ENCODE peak calls at places on chromosomes 3 and 15, in four cellular contexts. Y is RWPE1, I is GM10248, Q is PC-3. V is an unnamed sample.

GRCh38 chr3:38128303-38128655 is 8.6 kb downstream of the ACAA1 start:
- DNase-seq in Y (no peak), I (no peak), Q (no peak), V (no peak)

GRCh38 chr3:45817788-45818523 is 21.6 kb upstream of the SLC6A20 start:
- DNase-seq in Y (peak; percentile 79), I (no peak), Q (peak; percentile 97), V (peak; percentile 84)

GRCh38 chr15:79944625-79945024 is 26.4 kb downstream of the BCL2A1 start:
- DNase-seq in Y (no peak), I (no peak), Q (no peak), V (no peak)

GRCh38 chr3:23359116-23359515 is 156.0 kb downstream of the UBE2E2 start:
- DNase-seq in Y (no peak), I (no peak), Q (no peak), V (no peak)

GRCh38 chr3:127775398-127776109 is 46.8 kb downstream of the MGLL start:
- DNase-seq in Y (no peak), I (peak; percentile 51), Q (no peak), V (no peak)

GRCh38 chr15:90839187-90840071 is 29.0 kb upstream of the FURIN start:
- DNase-seq in Y (peak; percentile 38), I (peak; percentile 73), Q (no peak), V (peak; percentile 39)

GRCh38 chr3:177037241-177037640 is 160.0 kb downstream of the TBL1XR1 start:
- DNase-seq in Y (no peak), I (no peak), Q (no peak), V (no peak)

GRCh38 chr3:113485161-113485609 is 29.8 kb downstream of the SPICE1 start:
- DNase-seq in Y (no peak), I (no peak), Q (peak; percentile 87), V (no peak)

GRCh38 chr3:35654471-35654870 is 15.1 kb downstream of the ARPP21 start:
- DNase-seq in Y (no peak), I (no peak), Q (no peak), V (no peak)

GRCh38 chr3:123110953-123111615 is 44.3 kb downstream of the PDIA5 start:
- DNase-seq in Y (no peak), I (no peak), Q (no peak), V (no peak)

GRCh38 chr15:25244731-25245585 is 193.9 kb downstream of the UBE3A start:
- DNase-seq in Y (no peak), I (no peak), Q (no peak), V (peak; percentile 0)

GRCh38 chr3:7382293-7383033 is 521.5 kb downstream of the GRM7 start:
- DNase-seq in Y (no peak), I (no peak), Q (no peak), V (no peak)

GRCh38 chr3:129548566-129548965 is 5.6 kb downstream of the H1-8 start:
- DNase-seq in Y (no peak), I (no peak), Q (no peak), V (peak; percentile 69)

GRCh38 chr3:65751123-65751700 is 287.5 kb downstream of the MAGI1 start:
- DNase-seq in Y (peak; percentile 5), I (peak; percentile 17), Q (peak; percentile 40), V (peak; percentile 42)

GRCh38 chr15:74203914-74204431 is 1.4 kb upstream of the STRA6 start:
- DNase-seq in Y (no peak), I (no peak), Q (no peak), V (no peak)

GRCh38 chr3:72601049-72601448 is 247.2 kb downstream of the SHQ1 start:
- DNase-seq in Y (no peak), I (no peak), Q (no peak), V (no peak)

GRCh38 chr3:136995652-136996051 is 37.9 kb downstream of the IL20RB start:
- DNase-seq in Y (no peak), I (no peak), Q (no peak), V (no peak)

GRCh38 chr3:75781079-75781745 is 4.1 kb downstream of the ZNF717 start:
- DNase-seq in Y (no peak), I (no peak), Q (no peak), V (no peak)

GRCh38 chr3:46998121-46998851 is 18.8 kb downstream of the NBEAL2 start:
- DNase-seq in Y (peak; percentile 54), I (peak; percentile 84), Q (peak; percentile 71), V (peak; percentile 88)

GRCh38 chr3:6640907-6641306 is 220.0 kb upstream of the GRM7 start:
- DNase-seq in Y (no peak), I (no peak), Q (no peak), V (no peak)

GRCh38 chr3:18499256-18499655 is 74.1 kb upstream of the SATB1 start:
- DNase-seq in Y (no peak), I (no peak), Q (no peak), V (no peak)

GRCh38 chr3:24545917-24546316 is 51.3 kb upstream of the THRB start:
- DNase-seq in Y (no peak), I (no peak), Q (peak; percentile 70), V (peak; percentile 70)

GRCh38 chr3:109050591-109051167 is 67.3 kb downstream of the MORC1 start:
- DNase-seq in Y (peak; percentile 23), I (peak; percentile 29), Q (peak; percentile 59), V (no peak)

GRCh38 chr15:58167095-58167591 is 29.0 kb downstream of the AQP9 start:
- DNase-seq in Y (no peak), I (peak; percentile 17), Q (no peak), V (no peak)

GRCh38 chr3:113035387-113035982 is 44.7 kb downstream of the GTPBP8 start:
- DNase-seq in Y (peak; percentile 64), I (peak; percentile 68), Q (peak; percentile 86), V (peak; percentile 33)

GRCh38 chr3:52670621-52671521 is 14.8 kb downstream of the PBRM1 start:
- DNase-seq in Y (peak; percentile 85), I (peak; percentile 35), Q (peak; percentile 99), V (no peak)

GRCh38 chr15:74790080-74790916 is 8.4 kb downstream of the CSK start:
- DNase-seq in Y (no peak), I (no peak), Q (no peak), V (no peak)

GRCh38 chr15:85171736-85172135 is 190.1 kb downstream of the PDE8A start:
- DNase-seq in Y (no peak), I (no peak), Q (no peak), V (no peak)

GRCh38 chr3:170740726-170741591 is 129.0 kb downstream of the RPL22L1 start:
- DNase-seq in Y (peak; percentile 72), I (no peak), Q (peak; percentile 93), V (peak; percentile 27)

GRCh38 chr3:50616003-50616769 is 765 bp upstream of the MAPKAPK3 start:
- DNase-seq in Y (peak; percentile 79), I (peak; percentile 84), Q (peak; percentile 91), V (peak; percentile 92)

GRCh38 chr3:67719333-67719732 is 64.9 kb upstream of the SUCLG2 start:
- DNase-seq in Y (peak; percentile 12), I (no peak), Q (peak; percentile 74), V (no peak)

GRCh38 chr3:82044918-82045715 is 283.7 kb upstream of the GBE1 start:
- DNase-seq in Y (no peak), I (no peak), Q (peak; percentile 30), V (no peak)

GRCh38 chr15:70415330-70415884 is 317.7 kb upstream of the TLE3 start:
- DNase-seq in Y (no peak), I (no peak), Q (no peak), V (no peak)

V was measured in body of pancreas.